ENCODE peak calls at places on chromosome 10, in ten cellular contexts. Z is SJSA1; E is AG08395; R is stimulated activated CD4-positive, alpha-beta T cell treated with anti-CD3 and anti-CD28 coated beads, Interleukin-1b, Interleukin-23, amount 100 ng/mL, for 1 hour; B is MCF 10A; T is CD8-positive, alpha-beta memory T cell; U is GM12891; O is nephron progenitor cell; C is mammary epithelial cell; K is activated T-helper 2 cell treated with anti-CD3 and anti-CD28 coated beads, Interferon-gamma antibody, Interleukin-2, Interleukin-4, amounts not matched to agents 10 μg/mL and 5 μg/mL and 100 μg/mL, durations not matched to agents 14 hours and 24 hours and 36 hours. M is an unnamed sample.

GRCh38 chr10:24162236-24162635 is 46.7 kb upstream of the KIAA1217 start:
- DNase-seq in Z (no peak), E (no peak), R (no peak), B (no peak), T (no peak), U (no peak), O (no peak), C (no peak), K (no peak), M (no peak)

GRCh38 chr10:3323865-3324498 is 151.4 kb upstream of the PITRM1 start:
- DNase-seq in Z (no peak), E (peak), R (no peak), B (peak), T (no peak), U (no peak), O (no peak), C (peak), K (no peak), M (no peak)

GRCh38 chr10:42149027-42149700 is 489.2 kb downstream of the ZNF33B start:
- DNase-seq in Z (peak), E (peak), R (no peak), B (no peak), T (no peak), U (no peak), O (no peak), C (no peak), K (no peak), M (no peak)

GRCh38 chr10:79219276-79219957 is 127.9 kb upstream of the PPIF start:
- DNase-seq in Z (no peak), E (no peak), R (no peak), B (no peak), T (no peak), U (no peak), O (no peak), C (no peak), K (no peak), M (no peak)

GRCh38 chr10:74244097-74244685 is 93.2 kb downstream of the ADK start:
- DNase-seq in Z (no peak), E (no peak), R (no peak), B (peak), T (no peak), U (no peak), O (peak), C (no peak), K (no peak), M (peak)

GRCh38 chr10:72321248-72322029 is 33.3 kb downstream of the DNAJB12 start:
- DNase-seq in Z (no peak), E (no peak), R (no peak), B (no peak), T (no peak), U (no peak), O (no peak), C (no peak), K (no peak), M (no peak)

GRCh38 chr10:72695496-72695895 is 3.6 kb downstream of the MCU start:
- DNase-seq in Z (no peak), E (no peak), R (no peak), B (no peak), T (no peak), U (no peak), O (no peak), C (no peak), K (no peak), M (no peak)

GRCh38 chr10:5354068-5354467 is 10.7 kb upstream of the UCN3 start:
- DNase-seq in Z (no peak), E (no peak), R (no peak), B (no peak), T (no peak), U (no peak), O (no peak), C (no peak), K (no peak), M (no peak)

GRCh38 chr10:103739039-103739764 is 116.2 kb downstream of the SH3PXD2A start:
- DNase-seq in Z (peak), E (peak), R (no peak), B (peak), T (no peak), U (no peak), O (no peak), C (peak), K (no peak), M (peak)

GRCh38 chr10:109971640-109972039 is 36.1 kb upstream of the ADD3 start:
- DNase-seq in Z (no peak), E (no peak), R (no peak), B (no peak), T (no peak), U (no peak), O (no peak), C (no peak), K (no peak), M (no peak)

GRCh38 chr10:113643183-113643582 is 20.7 kb downstream of the NRAP start:
- DNase-seq in Z (no peak), E (no peak), R (no peak), B (no peak), T (no peak), U (no peak), O (no peak), C (no peak), K (no peak), M (no peak)

GRCh38 chr10:60989400-60989876 is 45.5 kb upstream of the RHOBTB1 start:
- DNase-seq in Z (no peak), E (no peak), R (no peak), B (no peak), T (no peak), U (no peak), O (no peak), C (no peak), K (no peak), M (no peak)

GRCh38 chr10:102775973-102776669 is 32.4 kb downstream of the WBP1L start:
- DNase-seq in Z (peak), E (peak), R (no peak), B (no peak), T (no peak), U (no peak), O (peak), C (no peak), K (no peak), M (no peak)

GRCh38 chr10:14812271-14812670 is 25.6 kb downstream of the CDNF start:
- DNase-seq in Z (no peak), E (no peak), R (no peak), B (no peak), T (no peak), U (no peak), O (no peak), C (no peak), K (no peak), M (no peak)

GRCh38 chr10:3625959-3626751 is 158.9 kb downstream of the KLF6 start:
- DNase-seq in Z (no peak), E (peak), R (no peak), B (peak), T (no peak), U (no peak), O (no peak), C (peak), K (no peak), M (no peak)

GRCh38 chr10:10605551-10606081 is 412.1 kb upstream of the CELF2 start:
- DNase-seq in Z (no peak), E (peak), R (no peak), B (peak), T (no peak), U (no peak), O (no peak), C (no peak), K (no peak), M (no peak)

GRCh38 chr10:102394079-102394800 is 1.3 kb upstream of the NFKB2 start:
- DNase-seq in Z (peak), E (peak), R (peak), B (peak), T (peak), U (peak), O (peak), C (peak), K (peak), M (peak)

GRCh38 chr10:102347236-102347828 is 48.2 kb upstream of the NFKB2 start:
- DNase-seq in Z (no peak), E (peak), R (no peak), B (peak), T (no peak), U (no peak), O (peak), C (peak), K (no peak), M (peak)

GRCh38 chr10:2043379-2043778 is 306.1 kb upstream of the ADARB2 start:
- DNase-seq in Z (no peak), E (no peak), R (no peak), B (no peak), T (no peak), U (no peak), O (no peak), C (no peak), K (no peak), M (no peak)

GRCh38 chr10:13758302-13758701 is 171.5 kb downstream of the PRPF18 start:
- DNase-seq in Z (no peak), E (no peak), R (no peak), B (peak), T (no peak), U (no peak), O (peak), C (peak), K (no peak), M (no peak)

GRCh38 chr10:119206603-119207366 is 586 bp upstream of the GRK5 start:
- DNase-seq in Z (peak), E (peak), R (peak), B (peak), T (peak), U (peak), O (peak), C (peak), K (peak), M (peak)

GRCh38 chr10:103916254-103916653 is 1.7 kb downstream of the STN1 start:
- DNase-seq in Z (no peak), E (no peak), R (no peak), B (peak), T (no peak), U (no peak), O (no peak), C (peak), K (no peak), M (no peak)

GRCh38 chr10:122323941-122324675 is 50.4 kb upstream of the PLEKHA1 start:
- DNase-seq in Z (no peak), E (peak), R (no peak), B (peak), T (no peak), U (no peak), O (no peak), C (peak), K (no peak), M (no peak)

GRCh38 chr10:102395677-102396197 is at the start of gene NFKB2:
- DNase-seq in Z (no peak), E (no peak), R (no peak), B (peak), T (no peak), U (no peak), O (no peak), C (no peak), K (no peak), M (no peak)

GRCh38 chr10:43377393-43377883 is 6.0 kb downstream of the FXYD4 start:
- DNase-seq in Z (no peak), E (no peak), R (no peak), B (no peak), T (no peak), U (no peak), O (peak), C (no peak), K (no peak), M (no peak)

GRCh38 chr10:69318997-69319727 is 40.9 kb downstream of the HK1 start:
- DNase-seq in Z (peak), E (peak), R (peak), B (peak), T (peak), U (peak), O (peak), C (peak), K (peak), M (no peak)

GRCh38 chr10:132580157-132580556 is 42.6 kb downstream of the INPP5A start:
- DNase-seq in Z (no peak), E (no peak), R (no peak), B (no peak), T (no peak), U (no peak), O (no peak), C (no peak), K (no peak), M (no peak)

GRCh38 chr10:46540412-46541016 is 15.9 kb downstream of the GPRIN2 start:
- DNase-seq in Z (no peak), E (no peak), R (no peak), B (no peak), T (no peak), U (no peak), O (peak), C (no peak), K (no peak), M (no peak)

GRCh38 chr10:114068054-114068707 is 24.5 kb downstream of the ADRB1 start:
- DNase-seq in Z (no peak), E (peak), R (no peak), B (peak), T (no peak), U (no peak), O (no peak), C (peak), K (no peak), M (no peak)

GRCh38 chr10:75238182-75239180 is 2.7 kb upstream of the COMTD1 start:
- DNase-seq in Z (no peak), E (no peak), R (no peak), B (no peak), T (no peak), U (no peak), O (no peak), C (no peak), K (no peak), M (no peak)

GRCh38 chr10:128567561-128567960 is 441.3 kb upstream of the MKI67 start:
- DNase-seq in Z (no peak), E (no peak), R (no peak), B (no peak), T (no peak), U (no peak), O (no peak), C (no peak), K (no peak), M (no peak)

GRCh38 chr10:86815035-86815617 is 58.7 kb downstream of the BMPR1A start:
- DNase-seq in Z (no peak), E (peak), R (no peak), B (peak), T (no peak), U (no peak), O (no peak), C (no peak), K (no peak), M (no peak)

GRCh38 chr10:32149257-32149955 is 93.2 kb upstream of the KIF5B start:
- DNase-seq in Z (no peak), E (peak), R (no peak), B (peak), T (no peak), U (peak), O (no peak), C (peak), K (peak), M (no peak)

GRCh38 chr10:124087672-124088634 is 5.4 kb downstream of the CHST15 start:
- DNase-seq in Z (no peak), E (no peak), R (no peak), B (peak), T (no peak), U (no peak), O (no peak), C (no peak), K (no peak), M (no peak)

GRCh38 chr10:123069271-123069670 is 60.5 kb downstream of the ACADSB start:
- DNase-seq in Z (no peak), E (no peak), R (no peak), B (no peak), T (no peak), U (no peak), O (no peak), C (no peak), K (no peak), M (peak)

GRCh38 chr10:32744321-32744720 is 213.7 kb downstream of the ITGB1 start:
- DNase-seq in Z (no peak), E (no peak), R (no peak), B (no peak), T (no peak), U (no peak), O (no peak), C (peak), K (no peak), M (no peak)

GRCh38 chr10:12042409-12042796 is 206 bp downstream of the UPF2 start:
- DNase-seq in Z (peak), E (peak), R (peak), B (peak), T (peak), U (peak), O (peak), C (no peak), K (peak), M (no peak)

GRCh38 chr10:124030711-124031110 is 62.7 kb downstream of the CHST15 start:
- DNase-seq in Z (no peak), E (no peak), R (no peak), B (no peak), T (no peak), U (no peak), O (no peak), C (no peak), K (no peak), M (no peak)

M was measured in neuronal stem cell.